ENCODE peak calls at places on chromosomes 11 and 22, in six cellular contexts. E, A, G, C, M and O are unnamed samples.

GRCh38 chr11:64925536-64926449 is 1.3 kb downstream of the PPP2R5B start:
- DNase-seq in A (no peak), G (no peak), E (no peak), C (peak), M (no peak), O (no peak)

GRCh38 chr11:131579932-131580387 is 209.5 kb downstream of the NTM start:
- DNase-seq in E (peak), A (no peak), M (no peak), G (no peak), C (no peak), O (peak)

GRCh38 chr22:45296628-45297297 is 12.0 kb downstream of the UPK3A start:
- DNase-seq in C (no peak), E (no peak), G (no peak), M (no peak), A (no peak), O (no peak)

GRCh38 chr11:34988294-34989255 is 72.2 kb downstream of the PDHX start:
- DNase-seq in A (no peak), E (no peak), G (no peak), C (no peak), M (no peak), O (no peak)

GRCh38 chr11:73585834-73586575 is 11.9 kb downstream of the FAM168A start:
- DNase-seq in E (no peak), M (no peak), C (no peak), G (no peak), A (no peak), O (no peak)

GRCh38 chr11:132373405-132374141 is 1003.2 kb downstream of the NTM start:
- DNase-seq in G (no peak), C (no peak), A (no peak), E (no peak), M (no peak), O (no peak)

GRCh38 chr11:32172771-32173170 is 81.9 kb downstream of the RCN1 start:
- DNase-seq in E (no peak), C (no peak), G (no peak), A (no peak), M (no peak), O (no peak)

GRCh38 chr11:3010521-3011275 is 18.6 kb upstream of the NAP1L4 start:
- DNase-seq in G (no peak), M (no peak), C (no peak), E (no peak), A (no peak), O (no peak)

GRCh38 chr22:32202539-32203180 is 2.2 kb downstream of the RFPL2 start:
- DNase-seq in G (no peak), A (no peak), M (no peak), E (peak), C (no peak), O (peak)

GRCh38 chr11:117187799-117188481 is 9.4 kb downstream of the SIDT2 start:
- DNase-seq in C (peak), G (no peak), M (no peak), A (no peak), E (no peak), O (no peak)

GRCh38 chr11:74839445-74839844 is 90.8 kb downstream of the RNF169 start:
- DNase-seq in A (no peak), M (no peak), G (no peak), E (no peak), C (no peak), O (no peak)

GRCh38 chr11:107576497-107577086 is 11.1 kb upstream of the ALKBH8 start:
- DNase-seq in M (no peak), C (no peak), E (peak), G (peak), A (peak), O (peak)

GRCh38 chr11:11909727-11910126 is 68.0 kb downstream of the USP47 start:
- DNase-seq in E (no peak), M (no peak), A (no peak), C (no peak), G (no peak), O (no peak)

GRCh38 chr11:10192036-10192435 is 102.0 kb downstream of the SBF2 start:
- DNase-seq in E (no peak), G (no peak), C (no peak), M (no peak), A (no peak), O (no peak)

GRCh38 chr11:10267821-10268220 is 26.2 kb downstream of the SBF2 start:
- DNase-seq in C (no peak), G (no peak), M (no peak), A (no peak), E (no peak), O (no peak)

GRCh38 chr11:59283825-59284772 is 71.4 kb upstream of the MPEG1 start:
- DNase-seq in G (peak), M (no peak), E (peak), C (no peak), A (peak), O (peak)

GRCh38 chr11:117610045-117610444 is 187.0 kb downstream of the DSCAML1 start:
- DNase-seq in C (no peak), M (no peak), A (no peak), G (no peak), E (no peak), O (no peak)

GRCh38 chr11:90493379-90493778 is 270.5 kb upstream of the CHORDC1 start:
- DNase-seq in G (no peak), E (no peak), A (no peak), M (no peak), C (no peak), O (no peak)

GRCh38 chr22:48673806-48674500 is 1153.7 kb downstream of the BRD1 start:
- DNase-seq in C (no peak), G (no peak), M (no peak), A (no peak), E (no peak), O (no peak)

GRCh38 chr22:24156146-24156914 is 25.0 kb upstream of the SUSD2 start:
- DNase-seq in M (peak), A (peak), E (peak), C (no peak), G (peak), O (no peak)

GRCh38 chr11:102410382-102410784 is 42.2 kb downstream of the TMEM123 start:
- DNase-seq in G (no peak), C (no peak), M (no peak), E (no peak), A (no peak), O (no peak)

GRCh38 chr22:46070215-46070721 is 80.1 kb upstream of the PPARA start:
- DNase-seq in G (no peak), A (peak), M (no peak), E (no peak), C (peak), O (no peak)

GRCh38 chr11:75562048-75562835 is at the start of gene SERPINH1:
- DNase-seq in E (peak), C (peak), A (peak), M (peak), G (peak), O (peak)

GRCh38 chr11:2200536-2200935 is 28.9 kb upstream of the TH start:
- DNase-seq in G (no peak), C (no peak), A (no peak), E (no peak), M (no peak), O (no peak)

GRCh38 chr11:93710239-93710638 is 31.1 kb downstream of the TAF1D start:
- DNase-seq in A (no peak), C (no peak), M (no peak), G (no peak), E (no peak), O (no peak)

GRCh38 chr11:80758787-80759186 is 1318.0 kb upstream of the TENM4 start:
- DNase-seq in M (no peak), G (no peak), A (no peak), E (no peak), C (no peak), O (no peak)

GRCh38 chr22:30261134-30261533 is 5.5 kb downstream of the OSM start:
- DNase-seq in A (no peak), G (no peak), M (no peak), C (no peak), E (no peak), O (no peak)

GRCh38 chr22:48236261-48236660 is 1473.8 kb downstream of the TBC1D22A start:
- DNase-seq in E (no peak), G (no peak), A (no peak), C (no peak), M (no peak), O (no peak)

GRCh38 chr22:45098056-45098455 is 65.7 kb upstream of the NUP50 start:
- DNase-seq in C (no peak), M (no peak), A (no peak), E (no peak), G (no peak), O (no peak)

GRCh38 chr11:75577198-75577597 is 15.1 kb downstream of the SERPINH1 start:
- DNase-seq in A (peak), C (peak), G (peak), M (peak), E (peak), O (peak)

GRCh38 chr11:64990222-64990918 is 6.4 kb downstream of the BATF2 start:
- DNase-seq in M (no peak), A (no peak), G (no peak), C (no peak), E (peak), O (no peak)